ENCODE peak calls at places on chromosomes 12 and 14, in four cellular contexts. One of them, this sample, is unnamed.

GRCh38 chr14:31440280-31440679 is 17.0 kb downstream of the DTD2 start:
- DNase-seq in NCI-H2081: no peak
- DNase-seq in left kidney: no peak
- DNase-seq in ACHN: no peak
- DNase-seq in this sample: no peak

GRCh38 chr12:63897931-63898330 is 53.4 kb downstream of the SRGAP1 start:
- DNase-seq in NCI-H2081: no peak
- DNase-seq in ACHN: no peak
- DNase-seq in left kidney: no peak
- DNase-seq in this sample: no peak

GRCh38 chr12:28535216-28535615 is 345.0 kb downstream of the CCDC91 start:
- DNase-seq in left kidney: no peak
- DNase-seq in NCI-H2081: no peak
- DNase-seq in ACHN: peak; percentile 46
- DNase-seq in this sample: no peak

GRCh38 chr14:28751467-28752058 is 15.0 kb upstream of the FOXG1 start:
- DNase-seq in ACHN: peak; percentile 53
- DNase-seq in NCI-H2081: peak; percentile 83
- DNase-seq in left kidney: peak; percentile 80
- DNase-seq in this sample: peak; percentile 50

GRCh38 chr14:56061051-56061450 is 57.2 kb upstream of the PELI2 start:
- DNase-seq in ACHN: no peak
- DNase-seq in NCI-H2081: no peak
- DNase-seq in left kidney: no peak
- DNase-seq in this sample: no peak

GRCh38 chr14:92976268-92976667 is 53.3 kb downstream of the CHGA start:
- DNase-seq in NCI-H2081: no peak
- DNase-seq in ACHN: no peak
- DNase-seq in left kidney: no peak
- DNase-seq in this sample: no peak

GRCh38 chr12:28689398-28690175 is 459.5 kb upstream of the FAR2 start:
- DNase-seq in NCI-H2081: no peak
- DNase-seq in left kidney: no peak
- DNase-seq in ACHN: no peak
- DNase-seq in this sample: no peak

GRCh38 chr12:52253391-52254179 is 20.5 kb downstream of the KRT7 start:
- DNase-seq in left kidney: no peak
- DNase-seq in ACHN: no peak
- DNase-seq in NCI-H2081: no peak
- DNase-seq in this sample: no peak

GRCh38 chr12:22461786-22462185 is 82.6 kb downstream of the C2CD5 start:
- DNase-seq in NCI-H2081: no peak
- DNase-seq in left kidney: no peak
- DNase-seq in ACHN: no peak
- DNase-seq in this sample: no peak

GRCh38 chr14:35402323-35403084 is 2.0 kb downstream of the NFKBIA start:
- DNase-seq in left kidney: peak; percentile 17
- DNase-seq in ACHN: no peak
- DNase-seq in NCI-H2081: no peak
- DNase-seq in this sample: no peak

GRCh38 chr12:101992091-101992490 is 69.7 kb downstream of the WASHC3 start:
- DNase-seq in NCI-H2081: no peak
- DNase-seq in left kidney: no peak
- DNase-seq in ACHN: no peak
- DNase-seq in this sample: no peak

GRCh38 chr14:69484444-69485113 is at the start of gene PLEKHD1:
- DNase-seq in NCI-H2081: peak; percentile 35
- DNase-seq in ACHN: no peak
- DNase-seq in left kidney: peak; percentile 68
- DNase-seq in this sample: peak; percentile 52

GRCh38 chr14:99274346-99275221 is 2.6 kb upstream of the BCL11B start:
- DNase-seq in NCI-H2081: peak; percentile 7
- DNase-seq in ACHN: peak; percentile 73
- DNase-seq in left kidney: peak; percentile 97
- DNase-seq in this sample: peak; percentile 92